ENCODE peak calls at places on chromosomes 3 and 15, in six cellular contexts. S is endodermal cell, R is AG09309, C is germinal center, B is left cardiac atrium, X is pancreas. F is an unnamed sample.

GRCh38 chr15:45276851-45277250 is 24.8 kb downstream of the SLC28A2 start:
- DNase-seq in B (no peak), R (peak; percentile 13), S (no peak), C (no peak), X (no peak), F (peak; percentile 37)

GRCh38 chr15:73985101-73985873 is 6.8 kb downstream of the STOML1 start:
- DNase-seq in C (no peak), X (no peak), S (no peak), B (no peak), R (no peak), F (no peak)

GRCh38 chr3:51381333-51381705 is 3.8 kb upstream of the MANF start:
- DNase-seq in X (no peak), B (no peak), R (no peak), S (no peak), C (no peak), F (no peak)

GRCh38 chr3:130997291-130997690 is 29.3 kb downstream of the ASTE1 start:
- DNase-seq in S (no peak), X (no peak), C (no peak), R (peak; percentile 31), B (no peak), F (no peak)

GRCh38 chr3:78994174-78995027 is 773.4 kb downstream of the ROBO1 start:
- DNase-seq in S (no peak), C (no peak), B (no peak), R (no peak), X (no peak), F (no peak)

GRCh38 chr3:52364322-52364721 is 48.2 kb downstream of the DNAH1 start:
- DNase-seq in R (no peak), B (no peak), X (no peak), S (no peak), C (no peak), F (no peak)

GRCh38 chr15:75732809-75733451 is 20.3 kb upstream of the CSPG4 start:
- DNase-seq in R (no peak), S (peak; percentile 96), B (peak; percentile 71), X (peak; percentile 57), C (peak; percentile 57), F (peak; percentile 73)

GRCh38 chr3:79278681-79279080 is 489.1 kb downstream of the ROBO1 start:
- DNase-seq in S (no peak), X (no peak), R (no peak), B (no peak), C (no peak), F (no peak)

GRCh38 chr15:89664951-89665350 is 9.7 kb upstream of the KIF7 start:
- DNase-seq in C (no peak), R (no peak), X (no peak), B (no peak), S (no peak), F (no peak)

GRCh38 chr3:197942956-197943556 is 6.9 kb upstream of the RPL35A start:
- DNase-seq in C (peak; percentile 41), X (no peak), B (no peak), S (peak; percentile 64), R (no peak), F (peak; percentile 57)

GRCh38 chr3:52030725-52031330 is 25.5 kb downstream of the DUSP7 start:
- DNase-seq in X (no peak), S (no peak), C (no peak), R (no peak), B (no peak), F (no peak)